ENCODE peak calls at places on chromosomes 1 and 21, in seven cellular contexts. M, S, R, G, I, F and Y are unnamed samples. For H3K9me3, the result is how much of the 10 kb centered on the place peaks cover.

GRCh38 chr1:222620566-222620965 is 2.7 kb downstream of the MIA3 start:
- DNase-seq in G (no peak), M (no peak), S (no peak), R (no peak), I (no peak), F (no peak), Y (no peak)

GRCh38 chr21:27519357-27519756 is 552.5 kb upstream of the ADAMTS5 start:
- DNase-seq in F (no peak), S (no peak), R (no peak), M (no peak), G (no peak), I (no peak), Y (no peak)

GRCh38 chr1:26994772-26995625 is 1.5 kb downstream of the TRNP1 start:
- DNase-seq in M (no peak), G (no peak), I (no peak), F (no peak), R (no peak), S (no peak), Y (no peak)

GRCh38 chr1:10415211-10415930 is 14.9 kb upstream of the CENPS start:
- DNase-seq in M (no peak), R (no peak), S (no peak), I (peak), F (no peak), G (no peak), Y (peak)

GRCh38 chr1:26877326-26877725 is 12.8 kb downstream of the GPN2 start:
- DNase-seq in S (no peak), M (no peak), F (no peak), G (no peak), I (no peak), R (no peak), Y (no peak)

GRCh38 chr1:169027607-169028320 is 78.7 kb upstream of the ATP1B1 start:
- DNase-seq in S (no peak), G (no peak), F (no peak), M (no peak), I (no peak), R (no peak), Y (no peak)

GRCh38 chr1:199129247-199129646 is 490.4 kb downstream of the PTPRC start:
- DNase-seq in F (no peak), R (no peak), G (no peak), I (no peak), M (no peak), S (no peak), Y (no peak)

GRCh38 chr1:235068155-235069121 is 60.2 kb downstream of the TOMM20 start:
- DNase-seq in G (no peak), I (peak), F (peak), S (no peak), M (no peak), R (no peak), Y (peak)

GRCh38 chr1:81323862-81324261 is 476.9 kb upstream of the ADGRL2 start:
- DNase-seq in S (no peak), M (no peak), F (no peak), I (no peak), R (no peak), G (peak), Y (no peak)

GRCh38 chr1:154863702-154864174 is 6.3 kb downstream of the KCNN3 start:
- DNase-seq in S (no peak), F (no peak), G (peak), R (no peak), M (no peak), I (peak), Y (no peak)

GRCh38 chr21:30256100-30256499 is 26.6 kb downstream of the KRTAP24-1 start:
- DNase-seq in F (peak), R (no peak), I (no peak), S (no peak), G (no peak), M (no peak), Y (no peak)

GRCh38 chr21:30255679-30256078 is 27.1 kb downstream of the KRTAP24-1 start:
- DNase-seq in R (no peak), F (no peak), G (no peak), S (no peak), M (no peak), I (no peak), Y (no peak)

GRCh38 chr21:30249936-30250335 is 32.8 kb downstream of the KRTAP24-1 start:
- DNase-seq in S (no peak), G (no peak), M (no peak), R (no peak), I (no peak), F (no peak), Y (no peak)

GRCh38 chr21:30248844-30249243 is 32.9 kb upstream of the CLDN8 start:
- DNase-seq in F (no peak), R (no peak), S (no peak), M (no peak), I (no peak), G (no peak), Y (no peak)

DNA sequence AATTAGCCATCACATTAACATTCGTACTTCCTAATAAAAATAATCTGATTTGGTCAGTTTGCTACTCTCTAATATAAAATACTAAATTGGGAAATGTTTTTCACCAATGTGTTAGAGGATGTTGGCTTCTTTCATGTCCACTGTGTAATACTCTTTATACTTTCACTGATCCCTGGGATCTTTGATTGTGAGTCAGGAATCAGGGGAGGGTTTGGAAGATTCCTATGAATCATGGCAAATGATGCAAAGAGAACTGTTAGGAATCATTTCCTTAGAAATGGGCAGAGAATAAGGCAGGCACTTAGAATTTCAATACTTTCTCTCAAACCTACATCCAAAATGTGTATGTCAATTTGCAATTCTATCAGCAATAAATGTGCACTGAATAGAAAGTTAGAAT is 31.0 kb downstream of the KRTAP24-1 start:
- DNase-seq in G (no peak), I (no peak), S (no peak), F (no peak), M (no peak), R (no peak), Y (no peak)
- H3K9me3 ChIP-seq in G (under half), I (under half), S (under half), F (under half), M (under half), R (under half), Y (under half)

GRCh38 chr21:25283720-25284119 is 323.6 kb downstream of the MRPL39 start:
- DNase-seq in I (no peak), S (no peak), R (no peak), F (no peak), M (no peak), G (peak), Y (no peak)

GRCh38 chr21:25280061-25280460 is 327.2 kb downstream of the MRPL39 start:
- DNase-seq in G (no peak), I (no peak), F (no peak), S (no peak), R (no peak), M (no peak), Y (no peak)

GRCh38 chr21:25281134-25281533 is 326.1 kb downstream of the MRPL39 start:
- DNase-seq in G (no peak), M (no peak), S (no peak), I (no peak), F (no peak), R (no peak), Y (no peak)
- H3K9me3 ChIP-seq in G (under half), M (under half), S (under half), I (under half), F (under half), R (under half), Y (under half)

GRCh38 chr1:239263821-239264220 is 122.5 kb upstream of the CHRM3 start:
- DNase-seq in M (no peak), F (no peak), I (no peak), S (no peak), G (no peak), R (no peak), Y (no peak)

GRCh38 chr1:239268007-239268406 is 118.4 kb upstream of the CHRM3 start:
- DNase-seq in R (no peak), G (no peak), S (no peak), F (no peak), I (no peak), M (no peak), Y (no peak)

GRCh38 chr1:239274242-239274830 is 112.0 kb upstream of the CHRM3 start:
- DNase-seq in R (no peak), S (no peak), F (no peak), G (no peak), I (no peak), M (no peak), Y (no peak)

GRCh38 chr1:239270509-239270908 is 115.9 kb upstream of the CHRM3 start:
- DNase-seq in S (no peak), F (no peak), G (no peak), M (no peak), R (no peak), I (no peak), Y (no peak)

GRCh38 chr1:239268941-239269340 is 117.4 kb upstream of the CHRM3 start:
- DNase-seq in I (no peak), G (no peak), M (no peak), F (no peak), S (no peak), R (no peak), Y (no peak)
- H3K9me3 ChIP-seq in I (under half), G (under half), M (under half), F (under half), S (under half), R (under half), Y (under half)

GRCh38 chr1:2925291-2925690 is 96.0 kb upstream of the ACTRT2 start:
- DNase-seq in I (no peak), F (no peak), R (no peak), M (no peak), S (no peak), G (no peak), Y (no peak)

GRCh38 chr1:2921970-2922686 is 99.1 kb upstream of the ACTRT2 start:
- DNase-seq in S (no peak), G (no peak), R (peak), I (no peak), F (no peak), M (peak), Y (no peak)

GRCh38 chr1:2925923-2926322 is 95.3 kb upstream of the ACTRT2 start:
- DNase-seq in F (no peak), M (no peak), I (no peak), G (no peak), R (no peak), S (peak), Y (peak)

GRCh38 chr1:2920421-2921015 is 100.7 kb upstream of the ACTRT2 start:
- DNase-seq in I (no peak), R (no peak), F (no peak), G (no peak), M (no peak), S (no peak), Y (no peak)

DNA sequence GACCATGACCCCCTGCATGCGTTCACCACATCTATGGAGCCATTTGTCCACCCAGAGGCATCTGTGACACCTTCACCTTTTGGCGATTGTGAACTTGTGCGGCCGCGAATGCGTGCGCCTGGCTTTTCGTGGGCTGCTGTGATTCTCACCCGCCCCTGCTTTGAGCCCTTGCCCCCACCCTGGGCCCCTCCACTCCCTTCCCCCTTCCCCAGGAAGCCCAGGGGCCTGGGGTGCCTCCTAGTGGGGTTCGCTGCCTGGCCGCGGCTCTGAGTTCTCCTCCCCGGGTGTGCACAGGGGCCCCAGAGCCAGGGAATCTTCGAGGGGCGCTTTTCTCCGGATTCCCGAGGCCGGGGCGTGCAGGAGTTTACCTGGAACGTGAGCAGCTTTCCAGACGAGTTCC is 97.9 kb upstream of the ACTRT2 start:
- DNase-seq in S (no peak), R (no peak), M (no peak), I (no peak), F (no peak), G (no peak), Y (no peak)
- H3K9me3 ChIP-seq in S (under half), R (under half), M (under half), I (under half), F (under half), G (under half), Y (under half)

GRCh38 chr1:90564164-90564563 is 152.9 kb downstream of the BARHL2 start:
- DNase-seq in F (no peak), M (no peak), S (no peak), R (no peak), G (no peak), I (no peak), Y (no peak)

GRCh38 chr1:90558754-90559378 is 158.2 kb downstream of the BARHL2 start:
- DNase-seq in M (no peak), G (no peak), F (no peak), I (no peak), S (no peak), R (no peak), Y (no peak)

GRCh38 chr1:90561926-90562325 is 155.2 kb downstream of the BARHL2 start:
- DNase-seq in G (no peak), F (no peak), R (peak), I (no peak), S (no peak), M (no peak), Y (no peak)

GRCh38 chr1:90561384-90561783 is 155.7 kb downstream of the BARHL2 start:
- DNase-seq in I (no peak), F (no peak), G (no peak), S (no peak), M (no peak), R (no peak), Y (no peak)

DNA sequence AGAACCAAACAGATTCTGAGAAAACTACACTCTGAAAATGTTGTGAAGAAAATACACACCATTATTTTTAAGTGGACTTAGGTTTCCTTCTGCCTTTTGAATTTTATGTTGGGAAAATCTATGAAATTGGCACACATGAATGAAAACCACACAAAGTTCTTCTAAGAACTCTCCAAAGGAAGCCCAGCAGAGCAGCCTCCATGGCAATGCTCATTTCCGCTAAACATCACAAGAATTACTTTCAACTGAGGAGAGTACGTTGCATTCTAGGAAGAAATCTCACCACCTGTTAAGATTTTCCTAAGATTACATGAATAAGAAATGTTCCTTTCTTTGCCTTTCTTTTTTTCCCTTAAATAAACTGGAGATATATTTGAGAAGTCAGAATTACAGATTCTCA is 154.2 kb downstream of the BARHL2 start:
- DNase-seq in I (no peak), R (peak), G (no peak), M (no peak), S (no peak), F (no peak), Y (no peak)
- H3K9me3 ChIP-seq in I (under half), R (under half), G (under half), M (under half), S (under half), F (under half), Y (under half)